ENCODE peak calls at places on chromosomes 3 and 15, in five cellular contexts. W is fibroblast of pulmonary artery, V is adrenal gland, O is pancreas, N is IMR-90. Z is an unnamed sample.

GRCh38 chr3:117047951-117048705 is 338.5 kb downstream of the TUSC7 start:
- DNase-seq in W (no peak), V (no peak), O (no peak), N (peak), Z (no peak)

GRCh38 chr3:58537412-58538301 is 667 bp upstream of the ACOX2 start:
- DNase-seq in W (peak), V (no peak), O (no peak), N (no peak), Z (no peak)

GRCh38 chr15:76204558-76204845 is 106.8 kb downstream of the ETFA start:
- DNase-seq in W (no peak), V (no peak), O (no peak), N (no peak), Z (no peak)

GRCh38 chr15:50358805-50359204 is 3.8 kb upstream of the GABPB1 start:
- DNase-seq in W (peak), V (no peak), O (no peak), N (peak), Z (no peak)

GRCh38 chr15:55319537-55320325 is 709 bp downstream of the PIGB start:
- DNase-seq in W (peak), V (no peak), O (no peak), N (peak), Z (no peak)

GRCh38 chr3:21163961-21164360 is 587.0 kb downstream of the ZNF385D start:
- DNase-seq in W (no peak), V (no peak), O (no peak), N (no peak), Z (no peak)

GRCh38 chr3:161316006-161316689 is 55.2 kb downstream of the SPTSSB start:
- DNase-seq in W (peak), V (no peak), O (no peak), N (no peak), Z (no peak)

GRCh38 chr15:60643490-60644040 is 164.6 kb upstream of the ICE2 start:
- DNase-seq in W (no peak), V (no peak), O (no peak), N (no peak), Z (no peak)

GRCh38 chr15:48868549-48868948 is 9.4 kb upstream of the EID1 start:
- DNase-seq in W (peak), V (no peak), O (no peak), N (peak), Z (no peak)

GRCh38 chr3:45413172-45413765 is 24.9 kb downstream of the LARS2 start:
- DNase-seq in W (no peak), V (no peak), O (no peak), N (no peak), Z (no peak)

GRCh38 chr3:54433846-54434245 is 311.5 kb downstream of the CACNA2D3 start:
- DNase-seq in W (no peak), V (no peak), O (no peak), N (no peak), Z (peak)
- TF ChIP-seq CTCF in W (no peak), V (no peak), O (no peak), N (no peak), Z (peak)

GRCh38 chr3:37701729-37702128 is 160.0 kb upstream of the CTDSPL start:
- DNase-seq in W (no peak), V (no peak), O (no peak), N (no peak), Z (no peak)

GRCh38 chr3:37702478-37703154 is 159.1 kb upstream of the CTDSPL start:
- DNase-seq in W (no peak), V (no peak), O (no peak), N (no peak), Z (no peak)

GRCh38 chr3:37704129-37704528 is 157.6 kb upstream of the CTDSPL start:
- DNase-seq in W (no peak), V (no peak), O (no peak), N (no peak), Z (no peak)

GRCh38 chr3:37703633-37704032 is 158.0 kb upstream of the CTDSPL start:
- DNase-seq in W (peak), V (no peak), O (no peak), N (peak), Z (no peak)

GRCh38 chr3:37700849-37701248 is 160.8 kb upstream of the CTDSPL start:
- DNase-seq in W (peak), V (no peak), O (no peak), N (no peak), Z (no peak)
- TF ChIP-seq CTCF in W (no peak), V (peak), O (no peak), N (no peak), Z (no peak)

GRCh38 chr3:42166662-42167300 is 75.6 kb downstream of the TRAK1 start:
- DNase-seq in W (no peak), V (no peak), O (no peak), N (no peak), Z (no peak)
- TF ChIP-seq CTCF in W (no peak), V (no peak), O (no peak), N (no peak), Z (no peak)

GRCh38 chr3:52892625-52893311 is 4.6 kb downstream of the STIMATE start:
- DNase-seq in W (peak), V (no peak), O (no peak), N (no peak), Z (no peak)
- TF ChIP-seq CTCF in W (no peak), V (no peak), O (no peak), N (no peak), Z (no peak)

GRCh38 chr3:140334105-140334504 is 343.8 kb upstream of the TRIM42 start:
- DNase-seq in W (no peak), V (no peak), O (no peak), N (no peak), Z (no peak)
- TF ChIP-seq CTCF in W (no peak), V (no peak), O (no peak), N (no peak), Z (no peak)